ENCODE peak calls at places on chromosome 13, in six cellular contexts. B is endodermal cell; E is thoracic aorta; R is CD8-positive, alpha-beta T cell; G is left ventricle myocardium inferior; U is PC-9. S is an unnamed sample.

GRCh38 chr13:98214008-98214643 is 37.1 kb upstream of the RNF113B start:
- DNase-seq in R (no peak), G (no peak), B (no peak), E (no peak), U (no peak), S (no peak)

GRCh38 chr13:110702591-110703526 is 3.1 kb downstream of the CARS2 start:
- DNase-seq in B (peak), E (no peak), G (no peak), R (no peak), U (no peak), S (no peak)

GRCh38 chr13:24664726-24665409 is 15.3 kb upstream of the ATP12A start:
- DNase-seq in U (peak), R (no peak), B (no peak), E (no peak), G (no peak), S (no peak)

GRCh38 chr13:33263484-33263883 is 22.1 kb downstream of the STARD13 start:
- DNase-seq in E (no peak), U (peak), B (no peak), G (no peak), R (no peak), S (no peak)

GRCh38 chr13:114049026-114049425 is 75.2 kb upstream of the C13orf46 start:
- DNase-seq in R (peak), G (no peak), E (no peak), B (no peak), U (no peak), S (no peak)

GRCh38 chr13:78662467-78662866 is 3.5 kb upstream of the OBI1 start:
- DNase-seq in B (no peak), G (no peak), E (no peak), U (no peak), R (no peak), S (no peak)

GRCh38 chr13:34748078-34748477 is 194.0 kb upstream of the NBEA start:
- DNase-seq in B (no peak), U (no peak), E (no peak), G (peak), R (no peak), S (no peak)

GRCh38 chr13:27981006-27981708 is 7.3 kb downstream of the URAD start:
- DNase-seq in G (no peak), B (no peak), R (no peak), E (no peak), U (no peak), S (no peak)

GRCh38 chr13:109155301-109155761 is 525.9 kb downstream of the MYO16 start:
- DNase-seq in R (no peak), E (no peak), B (no peak), G (no peak), U (peak), S (no peak)

GRCh38 chr13:110150384-110151091 is 156.4 kb downstream of the COL4A1 start:
- DNase-seq in G (no peak), B (peak), U (no peak), R (no peak), E (no peak), S (no peak)

GRCh38 chr13:73231456-73231855 is 172.7 kb downstream of the KLF5 start:
- DNase-seq in E (no peak), B (no peak), G (no peak), U (no peak), R (no peak), S (no peak)

GRCh38 chr13:99051768-99052455 is 74.0 kb upstream of the DOCK9 start:
- DNase-seq in E (no peak), U (no peak), B (no peak), R (no peak), G (no peak), S (no peak)

GRCh38 chr13:44822291-44822690 is 167.0 kb downstream of the NUFIP1 start:
- DNase-seq in U (no peak), R (no peak), B (no peak), G (no peak), E (no peak), S (no peak)

GRCh38 chr13:94662274-94662945 is 49.9 kb downstream of the SOX21 start:
- DNase-seq in R (no peak), E (no peak), U (no peak), G (no peak), B (no peak), S (no peak)

GRCh38 chr13:39811696-39812095 is 156.2 kb downstream of the COG6 start:
- DNase-seq in R (no peak), B (no peak), E (no peak), U (no peak), G (no peak), S (no peak)

GRCh38 chr13:102869948-102870676 is 24.3 kb downstream of the ERCC5 start:
- DNase-seq in R (no peak), B (no peak), G (no peak), U (no peak), E (no peak), S (no peak)
- H3K27ac ChIP-seq in R (no peak), B (no peak), G (no peak), U (no peak), E (no peak), S (no peak)

GRCh38 chr13:75326173-75327131 is 155.5 kb downstream of the TBC1D4 start:
- DNase-seq in G (no peak), R (peak), E (no peak), B (peak), U (no peak), S (peak)
- H3K27ac ChIP-seq in G (peak), R (peak), E (no peak), B (no peak), U (no peak), S (peak)

DNA sequence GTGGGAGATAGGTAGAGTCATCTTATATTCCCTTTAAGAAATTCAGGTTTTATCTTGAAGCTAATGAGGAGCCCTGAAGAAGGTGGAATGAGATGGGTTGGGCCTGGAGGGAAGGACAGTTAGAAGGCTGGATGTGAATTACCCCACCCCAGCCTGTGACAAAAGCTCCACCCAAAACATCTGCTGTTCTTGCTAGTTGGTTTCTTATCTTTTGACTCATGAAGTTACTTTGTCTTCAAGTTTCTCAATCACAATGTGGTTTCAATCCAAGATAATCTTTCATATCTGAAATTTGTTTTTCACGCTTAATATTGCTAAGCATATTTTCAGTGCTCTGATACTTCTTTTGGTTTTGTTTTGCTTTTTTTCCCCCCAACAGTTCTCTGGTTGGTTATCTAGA is 38.3 kb upstream of the HMGB1 start:
- DNase-seq in E (no peak), R (no peak), U (no peak), G (no peak), B (no peak), S (peak)
- H3K27ac ChIP-seq in E (no peak), R (no peak), U (no peak), G (no peak), B (no peak), S (peak)

DNA sequence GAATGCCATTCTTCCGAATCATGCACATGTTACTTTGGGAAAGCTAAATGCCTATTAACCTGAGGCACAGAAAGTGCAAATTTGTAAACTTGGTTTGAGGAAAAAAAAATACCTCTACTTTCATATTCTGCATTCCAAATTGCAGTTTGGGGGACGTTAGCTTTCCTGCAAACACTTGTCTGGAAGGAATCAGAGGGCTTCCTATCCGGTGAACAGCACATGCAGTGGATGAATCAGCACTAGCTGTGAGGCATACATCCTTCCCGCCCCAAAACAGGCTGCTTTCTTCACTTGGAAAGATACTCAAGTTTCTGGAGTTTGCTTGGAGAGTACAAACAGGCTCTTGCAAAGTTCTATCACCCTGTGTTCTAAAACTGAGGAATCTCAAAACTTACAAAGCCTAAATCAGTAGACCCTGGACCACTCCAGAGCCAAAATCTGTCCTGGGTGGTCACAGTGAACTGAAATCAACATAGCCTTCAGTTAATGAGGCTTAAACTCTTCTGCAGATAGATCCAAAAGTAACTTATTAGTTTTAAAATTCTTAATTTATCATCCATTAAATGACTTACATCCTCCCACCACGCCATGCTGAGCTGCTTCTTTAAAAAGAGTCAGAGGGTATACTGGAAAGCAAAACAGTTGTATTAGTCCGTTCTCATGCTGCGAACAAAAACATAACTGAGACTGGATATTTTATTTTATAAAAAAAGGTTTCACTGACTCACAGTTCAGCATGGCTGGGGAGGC is 802.3 kb upstream of the ARGLU1 start:
- DNase-seq in R (no peak), G (no peak), B (no peak), U (no peak), E (no peak), S (no peak)
- H3K27ac ChIP-seq in R (no peak), G (no peak), B (no peak), U (no peak), E (no peak), S (no peak)

DNA sequence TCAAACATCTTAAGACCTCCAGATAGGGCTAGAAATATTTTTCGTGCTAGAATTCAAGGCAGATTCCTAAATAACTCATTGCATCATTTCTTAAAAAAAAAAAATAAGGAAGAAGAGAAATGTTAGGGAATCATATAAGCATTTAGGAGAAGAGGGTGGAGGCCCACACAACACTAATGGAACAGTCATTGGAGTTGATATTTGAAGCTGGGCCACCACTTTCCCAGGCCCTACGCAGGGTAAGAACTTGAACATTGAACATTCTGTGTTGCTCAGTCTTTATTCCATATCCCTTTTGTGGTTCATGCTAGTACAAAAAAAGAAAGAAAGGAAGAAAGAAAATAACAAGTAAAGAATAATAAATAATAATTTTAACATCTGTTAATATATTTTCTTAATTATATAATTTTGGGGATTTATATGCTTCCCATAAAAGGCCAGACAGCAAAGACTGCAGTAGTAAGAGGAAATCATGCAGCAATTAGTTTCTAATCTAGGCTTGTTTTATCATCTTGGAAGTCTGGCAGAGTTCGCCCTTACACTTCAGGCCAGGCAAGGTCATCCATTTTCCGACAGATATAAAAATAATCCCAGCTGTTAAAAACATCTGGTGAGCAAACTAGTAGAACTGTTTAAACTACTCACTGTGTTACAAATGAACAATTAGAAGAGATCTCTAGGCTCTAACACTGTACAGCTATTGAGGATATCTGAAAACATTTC is 127.7 kb downstream of the FRY start:
- DNase-seq in G (no peak), U (no peak), R (no peak), E (no peak), B (no peak), S (no peak)
- H3K27ac ChIP-seq in G (peak), U (no peak), R (no peak), E (peak), B (no peak), S (no peak)

DNA sequence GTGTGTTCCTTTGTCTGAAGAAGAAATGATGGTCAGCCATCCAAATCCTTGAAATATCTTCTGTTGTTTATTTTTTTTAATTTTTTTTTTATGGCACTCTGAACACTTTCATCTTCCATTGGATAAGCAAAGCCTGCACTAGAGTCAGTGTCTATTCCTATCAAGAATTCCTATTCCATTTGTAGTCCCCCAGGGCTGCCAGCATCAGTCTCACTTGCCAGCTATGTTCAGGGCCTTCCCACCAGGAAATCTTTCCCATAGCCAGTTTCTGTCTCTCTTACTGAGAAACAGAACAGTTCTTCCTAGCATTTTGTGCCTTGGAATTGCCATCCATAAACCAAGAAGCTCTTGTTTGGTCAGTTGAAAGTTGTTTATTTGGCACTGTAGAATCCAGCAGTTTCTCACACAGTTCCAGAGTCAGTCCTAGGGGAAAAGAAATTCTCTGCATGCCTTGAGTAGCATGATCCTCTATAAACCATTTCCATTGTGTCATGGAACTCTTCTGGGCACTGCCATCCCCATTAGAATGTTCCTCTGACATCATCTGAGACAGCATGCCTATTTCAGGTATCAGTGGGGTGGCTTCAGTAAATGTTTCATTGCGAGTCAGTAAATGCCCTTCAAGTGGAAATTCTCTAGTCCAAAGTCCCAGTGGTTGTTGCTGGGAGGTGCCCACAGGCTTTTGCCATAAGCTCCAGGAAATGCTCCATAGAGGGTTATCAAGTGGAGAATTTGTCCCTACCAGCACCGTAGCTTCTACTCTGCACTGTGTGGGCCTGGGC is 18.7 kb upstream of the SPRYD7 start:
- DNase-seq in R (no peak), B (no peak), E (no peak), U (no peak), G (no peak), S (no peak)
- H3K27ac ChIP-seq in R (no peak), B (no peak), E (no peak), U (no peak), G (no peak), S (no peak)

DNA sequence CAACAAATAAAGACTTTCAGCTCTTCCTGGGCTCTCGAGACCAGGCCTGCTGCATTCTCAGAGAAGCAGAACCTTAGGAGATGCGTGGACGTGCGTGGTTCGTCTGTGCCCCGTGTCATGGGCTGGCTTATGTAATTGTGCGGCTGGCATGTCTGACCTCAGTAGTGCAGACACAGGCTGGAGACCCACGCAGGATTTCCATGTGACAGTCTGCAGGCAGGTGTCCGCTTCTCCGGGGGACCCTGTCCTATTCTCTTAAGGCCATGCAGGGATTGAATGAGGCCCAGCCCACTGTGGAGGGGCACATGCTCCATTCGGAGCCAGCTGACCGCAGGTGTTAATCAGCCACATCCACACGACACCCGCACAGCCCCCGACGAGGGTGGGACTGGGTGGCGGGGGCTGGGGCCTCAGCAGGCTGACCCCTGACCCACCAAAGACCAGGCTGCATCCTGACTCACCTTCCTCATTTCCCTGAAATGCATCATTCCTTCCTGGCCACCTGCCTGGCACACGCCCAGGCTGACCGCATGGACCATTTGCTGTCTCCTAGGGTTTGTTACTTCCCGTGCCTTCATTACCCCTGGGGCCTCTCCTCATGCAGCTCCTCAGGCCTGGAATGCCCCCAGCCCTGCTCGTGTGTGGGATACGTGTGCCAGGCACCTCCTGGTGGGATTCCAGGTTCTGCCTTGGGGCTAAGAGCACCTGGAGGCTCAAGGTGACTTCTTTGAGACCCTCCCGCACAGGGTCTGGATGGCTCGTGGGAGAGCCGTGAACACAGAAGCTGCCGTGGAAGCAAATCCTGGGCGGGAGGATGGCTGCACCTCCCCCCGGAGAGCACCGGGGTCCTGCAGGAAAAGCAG is 10.7 kb upstream of the MCF2L start:
- DNase-seq in R (no peak), G (no peak), U (peak), E (no peak), B (peak), S (no peak)
- H3K27ac ChIP-seq in R (no peak), G (peak), U (no peak), E (no peak), B (peak), S (no peak)

DNA sequence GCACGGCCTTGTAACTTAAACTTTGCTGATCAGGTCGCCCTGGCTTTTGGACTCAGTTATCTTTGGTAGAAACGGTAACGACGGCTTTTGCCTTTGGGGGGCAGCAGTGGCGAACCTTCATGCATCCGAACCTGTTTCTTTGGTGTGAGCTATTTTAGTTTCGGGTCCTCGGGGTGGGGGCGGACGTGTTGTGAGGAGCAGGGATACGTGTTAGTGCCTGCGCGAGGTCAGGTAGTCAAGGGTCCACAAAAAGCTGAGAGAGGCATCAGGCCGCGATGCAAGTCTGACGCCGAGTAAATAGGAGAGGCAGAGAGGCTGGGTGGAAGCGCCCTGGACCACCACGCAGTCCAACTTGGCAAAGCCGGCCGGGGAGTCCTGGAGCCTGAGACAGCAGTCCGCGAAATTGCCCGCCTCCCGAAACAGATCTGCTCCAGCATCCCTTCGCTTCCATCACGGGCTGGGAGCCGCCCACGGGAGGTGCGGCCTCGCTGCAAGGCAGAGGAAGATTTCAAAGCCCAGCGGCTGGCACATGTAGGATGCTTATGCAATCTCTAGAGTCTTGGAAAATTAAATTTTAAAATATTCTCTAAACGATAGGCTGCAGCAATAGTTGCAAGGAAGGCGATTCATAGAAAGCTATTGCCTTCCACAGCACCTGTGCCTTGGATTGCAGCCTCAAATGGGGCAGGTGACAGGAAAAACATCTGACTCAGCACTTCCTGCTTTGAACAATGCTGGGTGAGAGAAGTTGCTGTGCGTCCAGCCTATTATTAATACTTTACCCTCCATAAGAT is 4.6 kb upstream of the TPP2 start:
- DNase-seq in B (peak), G (peak), U (peak), R (peak), E (peak), S (no peak)
- H3K27ac ChIP-seq in B (no peak), G (peak), U (peak), R (peak), E (peak), S (no peak)

GRCh38 chr13:42036711-42037110 is 11.7 kb upstream of the DGKH start:
- DNase-seq in U (no peak), G (no peak), B (no peak), E (no peak), R (no peak), S (no peak)

GRCh38 chr13:42039457-42039945 is 8.9 kb upstream of the DGKH start:
- DNase-seq in G (no peak), U (no peak), R (no peak), E (no peak), B (peak), S (no peak)

GRCh38 chr13:42038661-42039456 is 9.6 kb upstream of the DGKH start:
- DNase-seq in G (no peak), B (no peak), U (no peak), R (no peak), E (no peak), S (no peak)

GRCh38 chr13:42039946-42040729 is 8.3 kb upstream of the DGKH start:
- DNase-seq in U (peak), B (peak), R (peak), G (peak), E (peak), S (no peak)

DNA sequence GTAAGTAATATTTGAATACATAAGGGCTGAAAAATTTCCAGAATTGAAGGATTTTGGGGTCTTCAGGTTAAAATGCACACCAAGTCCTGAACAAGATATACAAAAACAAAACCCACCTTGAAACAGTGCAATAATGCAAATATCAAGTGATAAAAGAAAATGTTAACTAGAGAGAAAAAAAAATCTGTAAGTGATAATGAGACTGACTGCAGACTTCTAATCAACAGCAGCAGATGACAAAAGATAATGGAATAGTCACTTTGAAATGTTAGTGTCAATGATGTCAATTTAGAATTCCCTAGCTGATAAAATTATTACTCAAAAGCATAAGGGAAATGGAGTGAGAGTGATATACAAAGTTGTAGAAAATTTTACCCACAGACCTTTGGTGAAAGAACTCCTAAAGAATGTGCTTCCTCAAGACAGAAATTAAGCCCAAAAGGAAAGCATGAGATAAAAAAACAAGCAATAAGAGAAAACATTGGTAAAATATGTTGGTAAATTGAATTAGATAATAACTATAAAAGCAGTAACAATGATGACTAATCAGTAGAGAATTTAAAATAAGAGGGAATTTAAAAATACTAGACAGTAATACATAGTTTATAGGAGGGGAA is 12.4 kb upstream of the DGKH start:
- DNase-seq in U (no peak), B (no peak), R (no peak), E (no peak), G (no peak), S (no peak)
- H3K27ac ChIP-seq in U (no peak), B (no peak), R (no peak), E (no peak), G (no peak), S (no peak)

S was measured in SK-N-MC.